ENCODE peak calls at places on chromosomes 5 and 9, in four cellular contexts. One of them, this sample, is unnamed.

GRCh38 chr5:147216552-147217154 is 18.2 kb upstream of the STK32A start:
- DNase-seq in HCT116: no peak
- DNase-seq in heart right ventricle: no peak
- DNase-seq in coronary artery: no peak
- DNase-seq in this sample: peak

GRCh38 chr5:122485226-122485625 is 173.2 kb downstream of the SNCAIP start:
- DNase-seq in coronary artery: no peak
- DNase-seq in heart right ventricle: no peak
- DNase-seq in HCT116: no peak
- DNase-seq in this sample: no peak

GRCh38 chr9:104082147-104082546 is 12.0 kb upstream of the SMC2 start:
- DNase-seq in heart right ventricle: no peak
- DNase-seq in HCT116: no peak
- DNase-seq in coronary artery: no peak
- DNase-seq in this sample: no peak

GRCh38 chr5:176410486-176411180 is 5.7 kb downstream of the CLTB start:
- DNase-seq in coronary artery: no peak
- DNase-seq in HCT116: no peak
- DNase-seq in heart right ventricle: no peak
- DNase-seq in this sample: no peak

GRCh38 chr9:129166962-129167557 is 11.0 kb downstream of the IER5L start:
- DNase-seq in coronary artery: peak
- DNase-seq in heart right ventricle: peak
- DNase-seq in HCT116: peak
- DNase-seq in this sample: peak

GRCh38 chr9:108668191-108668940 is 187.4 kb downstream of the ACTL7B start:
- DNase-seq in coronary artery: no peak
- DNase-seq in heart right ventricle: no peak
- DNase-seq in HCT116: no peak
- DNase-seq in this sample: no peak

GRCh38 chr5:74021090-74021489 is 395.1 kb downstream of the ARHGEF28 start:
- DNase-seq in HCT116: no peak
- DNase-seq in coronary artery: no peak
- DNase-seq in heart right ventricle: no peak
- DNase-seq in this sample: no peak

GRCh38 chr5:125274938-125275759 is 528.7 kb upstream of the ZNF608 start:
- DNase-seq in coronary artery: no peak
- DNase-seq in HCT116: no peak
- DNase-seq in heart right ventricle: no peak
- DNase-seq in this sample: peak

GRCh38 chr9:120619751-120620655 is 40.0 kb upstream of the CDK5RAP2 start:
- DNase-seq in heart right ventricle: no peak
- DNase-seq in HCT116: peak
- DNase-seq in coronary artery: no peak
- DNase-seq in this sample: peak

GRCh38 chr9:132142883-132143282 is 19.0 kb upstream of the NTNG2 start:
- DNase-seq in heart right ventricle: no peak
- DNase-seq in HCT116: no peak
- DNase-seq in coronary artery: no peak
- DNase-seq in this sample: no peak

GRCh38 chr5:169429044-169429443 is 128.1 kb upstream of the SLIT3 start:
- DNase-seq in coronary artery: no peak
- DNase-seq in HCT116: no peak
- DNase-seq in heart right ventricle: peak
- DNase-seq in this sample: no peak

GRCh38 chr9:92686954-92687353 is 17.0 kb upstream of the IPPK start:
- DNase-seq in HCT116: no peak
- DNase-seq in heart right ventricle: no peak
- DNase-seq in coronary artery: peak
- DNase-seq in this sample: no peak

GRCh38 chr5:135308245-135308644 is 90.8 kb downstream of the MACROH2A1 start:
- DNase-seq in coronary artery: no peak
- DNase-seq in HCT116: no peak
- DNase-seq in heart right ventricle: no peak
- DNase-seq in this sample: peak

GRCh38 chr5:55324815-55325418 is 17.1 kb downstream of the MTREX start:
- DNase-seq in HCT116: peak
- DNase-seq in heart right ventricle: no peak
- DNase-seq in coronary artery: no peak
- DNase-seq in this sample: peak

GRCh38 chr5:32692066-32692746 is 18.9 kb upstream of the NPR3 start:
- DNase-seq in HCT116: no peak
- DNase-seq in heart right ventricle: no peak
- DNase-seq in coronary artery: no peak
- DNase-seq in this sample: peak

GRCh38 chr5:76804266-76804665 is 14.6 kb upstream of the F2RL1 start:
- DNase-seq in HCT116: peak
- DNase-seq in coronary artery: no peak
- DNase-seq in heart right ventricle: no peak
- DNase-seq in this sample: peak

GRCh38 chr9:8679405-8679951 is 879.9 kb upstream of the DMAC1 start:
- DNase-seq in heart right ventricle: no peak
- DNase-seq in HCT116: no peak
- DNase-seq in coronary artery: no peak
- DNase-seq in this sample: peak

GRCh38 chr9:27482709-27483108 is 41.4 kb upstream of the IFNK start:
- DNase-seq in HCT116: no peak
- DNase-seq in heart right ventricle: no peak
- DNase-seq in coronary artery: no peak
- DNase-seq in this sample: no peak

GRCh38 chr5:52727568-52727967 is 60.1 kb upstream of the ITGA1 start:
- DNase-seq in coronary artery: no peak
- DNase-seq in HCT116: no peak
- DNase-seq in heart right ventricle: no peak
- DNase-seq in this sample: peak

GRCh38 chr9:133990366-133991210 is 1.5 kb downstream of the VAV2 start:
- DNase-seq in heart right ventricle: no peak
- DNase-seq in HCT116: peak
- DNase-seq in coronary artery: peak
- DNase-seq in this sample: peak

GRCh38 chr9:106062252-106062651 is 367.9 kb downstream of the TMEM38B start:
- DNase-seq in HCT116: no peak
- DNase-seq in heart right ventricle: no peak
- DNase-seq in coronary artery: no peak
- DNase-seq in this sample: no peak

GRCh38 chr9:137241490-137242328 is 622 bp downstream of the TUBB4B start:
- DNase-seq in heart right ventricle: peak
- DNase-seq in HCT116: no peak
- DNase-seq in coronary artery: no peak
- DNase-seq in this sample: peak

GRCh38 chr5:20972419-20972925 is 984.5 kb upstream of the CDH18 start:
- DNase-seq in coronary artery: peak
- DNase-seq in HCT116: no peak
- DNase-seq in heart right ventricle: peak
- DNase-seq in this sample: peak

GRCh38 chr5:108798866-108799265 is 51.2 kb downstream of the FER start:
- DNase-seq in HCT116: no peak
- DNase-seq in coronary artery: no peak
- DNase-seq in heart right ventricle: no peak
- DNase-seq in this sample: no peak

GRCh38 chr5:158560170-158560569 is 539.5 kb downstream of the EBF1 start:
- DNase-seq in coronary artery: no peak
- DNase-seq in heart right ventricle: peak
- DNase-seq in HCT116: no peak
- DNase-seq in this sample: peak

GRCh38 chr9:107484117-107484723 is 5.3 kb downstream of the KLF4 start:
- DNase-seq in coronary artery: no peak
- DNase-seq in HCT116: peak
- DNase-seq in heart right ventricle: no peak
- DNase-seq in this sample: peak

GRCh38 chr9:116336133-116336862 is 182.7 kb downstream of the PAPPA start:
- DNase-seq in heart right ventricle: no peak
- DNase-seq in coronary artery: no peak
- DNase-seq in HCT116: no peak
- DNase-seq in this sample: no peak

GRCh38 chr9:114207034-114207815 is 51.9 kb downstream of the COL27A1 start:
- DNase-seq in coronary artery: no peak
- DNase-seq in heart right ventricle: peak
- DNase-seq in HCT116: no peak
- DNase-seq in this sample: peak

GRCh38 chr9:6552033-6552737 is 93.3 kb downstream of the GLDC start:
- DNase-seq in heart right ventricle: no peak
- DNase-seq in coronary artery: no peak
- DNase-seq in HCT116: no peak
- DNase-seq in this sample: peak

GRCh38 chr5:120007619-120008018 is 378.3 kb downstream of the FAM170A start:
- DNase-seq in heart right ventricle: no peak
- DNase-seq in HCT116: no peak
- DNase-seq in coronary artery: no peak
- DNase-seq in this sample: no peak

GRCh38 chr9:16028516-16028915 is 475.7 kb downstream of the CCDC171 start:
- DNase-seq in coronary artery: no peak
- DNase-seq in HCT116: no peak
- DNase-seq in heart right ventricle: no peak
- DNase-seq in this sample: peak

GRCh38 chr5:111755264-111755941 is 1.6 kb downstream of the NREP start:
- DNase-seq in HCT116: no peak
- DNase-seq in heart right ventricle: no peak
- DNase-seq in coronary artery: no peak
- DNase-seq in this sample: no peak

GRCh38 chr9:22136446-22137140 is 127.5 kb upstream of the CDKN2B start:
- DNase-seq in HCT116: no peak
- DNase-seq in heart right ventricle: no peak
- DNase-seq in coronary artery: no peak
- DNase-seq in this sample: peak

GRCh38 chr5:10354048-10354872 is 765 bp downstream of the MARCHF6 start:
- DNase-seq in coronary artery: no peak
- DNase-seq in HCT116: no peak
- DNase-seq in heart right ventricle: no peak
- DNase-seq in this sample: peak

GRCh38 chr5:110031402-110032140 is 341.8 kb downstream of the MAN2A1 start:
- DNase-seq in coronary artery: no peak
- DNase-seq in HCT116: no peak
- DNase-seq in heart right ventricle: no peak
- DNase-seq in this sample: no peak

GRCh38 chr5:81817980-81818379 is 67.1 kb upstream of the SSBP2 start:
- DNase-seq in heart right ventricle: no peak
- DNase-seq in coronary artery: no peak
- DNase-seq in HCT116: no peak
- DNase-seq in this sample: no peak

GRCh38 chr5:81819556-81820314 is 68.8 kb upstream of the SSBP2 start:
- DNase-seq in HCT116: no peak
- DNase-seq in coronary artery: no peak
- DNase-seq in heart right ventricle: no peak
- DNase-seq in this sample: peak

GRCh38 chr5:81817086-81817485 is 66.2 kb upstream of the SSBP2 start:
- DNase-seq in HCT116: no peak
- DNase-seq in heart right ventricle: no peak
- DNase-seq in coronary artery: no peak
- DNase-seq in this sample: no peak

GRCh38 chr5:81820315-81820636 is 69.4 kb upstream of the SSBP2 start:
- DNase-seq in HCT116: no peak
- DNase-seq in coronary artery: no peak
- DNase-seq in heart right ventricle: no peak
- DNase-seq in this sample: no peak

GRCh38 chr5:81815318-81815717 is 64.4 kb upstream of the SSBP2 start:
- DNase-seq in HCT116: no peak
- DNase-seq in coronary artery: no peak
- DNase-seq in heart right ventricle: no peak
- DNase-seq in this sample: no peak
- TF ChIP-seq CTCF in HCT116: no peak
- TF ChIP-seq CTCF in coronary artery: no peak
- TF ChIP-seq CTCF in heart right ventricle: no peak
- TF ChIP-seq CTCF in this sample: no peak

GRCh38 chr5:37557734-37558293 is 178.7 kb downstream of the WDR70 start:
- DNase-seq in heart right ventricle: no peak
- DNase-seq in HCT116: no peak
- DNase-seq in coronary artery: no peak
- DNase-seq in this sample: no peak
- H3K4me3 ChIP-seq in heart right ventricle: no peak
- H3K4me3 ChIP-seq in HCT116: no peak
- H3K4me3 ChIP-seq in coronary artery: no peak
- H3K4me3 ChIP-seq in this sample: no peak

DNA sequence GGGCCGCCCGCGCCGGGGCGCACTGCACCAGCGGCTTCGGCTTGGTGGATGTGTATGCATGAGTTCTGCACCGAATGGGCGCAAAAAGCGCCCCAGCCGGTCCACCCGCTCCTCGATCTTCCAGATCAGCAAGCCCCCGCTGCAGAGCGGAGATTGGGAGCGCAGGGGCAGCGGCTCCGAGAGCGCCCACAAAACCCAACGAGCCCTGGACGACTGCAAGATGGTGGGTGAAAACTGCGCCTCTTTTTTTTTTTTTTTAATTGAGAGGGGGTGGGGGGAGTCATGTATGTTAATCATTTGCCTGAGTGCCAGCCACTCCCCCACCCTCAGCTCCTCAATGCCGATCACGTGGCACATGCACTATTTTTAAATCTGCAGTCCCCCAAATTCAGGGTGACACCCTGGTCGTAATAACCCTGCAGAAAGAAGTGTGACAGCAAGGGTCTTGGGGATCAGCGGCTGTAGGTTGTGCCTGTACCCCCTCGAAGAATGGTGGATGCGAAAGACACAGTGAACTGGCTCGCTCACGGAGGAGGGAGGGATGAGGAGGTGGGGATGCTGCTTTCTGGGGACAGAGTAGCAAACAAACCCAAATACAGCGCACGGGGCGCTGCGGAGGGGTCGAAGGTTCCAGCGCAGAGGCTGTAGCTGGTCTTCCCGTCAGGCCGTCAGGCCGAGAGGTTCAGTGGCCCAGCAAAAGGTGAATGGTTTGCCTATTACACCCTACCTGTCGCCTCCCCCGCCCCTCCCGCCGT is 929 bp downstream of the RGS7BP start:
- DNase-seq in heart right ventricle: no peak
- DNase-seq in HCT116: no peak
- DNase-seq in coronary artery: peak
- DNase-seq in this sample: no peak
- TF ChIP-seq CTCF in heart right ventricle: no peak
- TF ChIP-seq CTCF in HCT116: no peak
- TF ChIP-seq CTCF in coronary artery: peak
- TF ChIP-seq CTCF in this sample: no peak

DNA sequence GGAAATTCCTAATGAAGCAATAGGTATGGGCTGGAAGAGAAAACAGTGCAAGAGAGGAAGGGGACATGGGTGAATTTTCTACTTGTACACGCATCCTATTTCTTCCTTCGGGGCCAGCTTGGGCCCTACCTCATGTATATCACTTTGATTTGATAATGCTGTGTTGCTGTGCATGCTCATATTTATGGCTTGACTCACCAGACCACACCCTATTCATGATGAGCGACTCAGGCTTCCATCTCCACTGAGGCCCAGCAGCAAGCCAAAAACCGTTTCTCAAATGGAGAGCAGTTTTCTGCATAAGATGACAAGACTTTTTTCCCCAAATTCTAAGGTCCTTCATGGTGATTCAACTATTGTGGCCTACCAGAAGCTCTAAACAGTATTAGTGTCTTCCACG is 2039.1 kb upstream of the CDH9 start:
- DNase-seq in heart right ventricle: no peak
- DNase-seq in HCT116: no peak
- DNase-seq in coronary artery: no peak
- DNase-seq in this sample: no peak
- H3K4me3 ChIP-seq in heart right ventricle: no peak
- H3K4me3 ChIP-seq in HCT116: no peak
- H3K4me3 ChIP-seq in coronary artery: no peak
- H3K4me3 ChIP-seq in this sample: no peak

GRCh38 chr5:172188033-172188892 is at the start of gene STK10:
- DNase-seq in HCT116: peak
- DNase-seq in heart right ventricle: peak
- DNase-seq in coronary artery: peak
- DNase-seq in this sample: peak
- TF ChIP-seq CTCF in HCT116: peak
- TF ChIP-seq CTCF in heart right ventricle: peak
- TF ChIP-seq CTCF in coronary artery: peak
- TF ChIP-seq CTCF in this sample: peak

GRCh38 chr5:173327948-173328895 is at the start of gene STC2:
- DNase-seq in HCT116: peak
- DNase-seq in coronary artery: no peak
- DNase-seq in heart right ventricle: peak
- DNase-seq in this sample: peak
- H3K4me3 ChIP-seq in HCT116: peak
- H3K4me3 ChIP-seq in coronary artery: peak
- H3K4me3 ChIP-seq in heart right ventricle: peak
- H3K4me3 ChIP-seq in this sample: peak

This sample was measured in astrocyte of the spinal cord.